ENCODE peak calls at places on chromosomes 11 and 22, in seven cellular contexts. R, U, A, J, I, K and T are unnamed samples.

GRCh38 chr11:10809373-10810199 is 860 bp upstream of the EIF4G2 start:
- DNase-seq in R (peak), U (no peak), A (peak), J (no peak), I (peak), K (peak), T (no peak)

GRCh38 chr11:114399903-114400221 is 449 bp downstream of the C11orf71 start:
- DNase-seq in R (no peak), U (peak), A (no peak), J (no peak), I (no peak), K (peak), T (no peak)

GRCh38 chr22:17638182-17638431 is 450 bp upstream of the BCL2L13 start:
- DNase-seq in R (no peak), U (no peak), A (peak), J (no peak), I (no peak), K (peak), T (no peak)

GRCh38 chr11:119808431-119809185 is 79.6 kb upstream of the NECTIN1 start:
- DNase-seq in R (no peak), U (no peak), A (no peak), J (no peak), I (no peak), K (no peak), T (no peak)

GRCh38 chr22:48485144-48486135 is 1342.2 kb downstream of the BRD1 start:
- DNase-seq in R (no peak), U (no peak), A (no peak), J (no peak), I (no peak), K (no peak), T (no peak)

GRCh38 chr11:28457481-28458145 is 349.4 kb downstream of the METTL15 start:
- DNase-seq in R (no peak), U (no peak), A (no peak), J (no peak), I (no peak), K (no peak), T (no peak)

GRCh38 chr11:86888164-86888977 is 66.8 kb downstream of the FZD4 start:
- DNase-seq in R (no peak), U (no peak), A (no peak), J (no peak), I (no peak), K (no peak), T (no peak)

GRCh38 chr11:68735626-68736025 is 15.7 kb downstream of the TESMIN start:
- DNase-seq in R (no peak), U (no peak), A (no peak), J (no peak), I (no peak), K (no peak), T (no peak)

GRCh38 chr22:45717787-45718186 is 46.2 kb downstream of the ATXN10 start:
- DNase-seq in R (no peak), U (no peak), A (no peak), J (no peak), I (no peak), K (no peak), T (no peak)

GRCh38 chr11:9498457-9499078 is 37.8 kb downstream of the ZNF143 start:
- DNase-seq in R (no peak), U (no peak), A (no peak), J (no peak), I (no peak), K (no peak), T (no peak)

GRCh38 chr11:91935120-91935519 is 289.5 kb upstream of the FAT3 start:
- DNase-seq in R (no peak), U (no peak), A (no peak), J (no peak), I (no peak), K (no peak), T (no peak)

GRCh38 chr11:113241190-113242051 is 73.0 kb upstream of the TTC12 start:
- DNase-seq in R (no peak), U (no peak), A (no peak), J (no peak), I (no peak), K (no peak), T (no peak)

GRCh38 chr11:2366271-2366670 is 10.8 kb upstream of the CD81 start:
- DNase-seq in R (peak), U (no peak), A (no peak), J (no peak), I (peak), K (peak), T (no peak)

GRCh38 chr11:7444582-7444981 is 40.7 kb upstream of the OLFML1 start:
- DNase-seq in R (no peak), U (no peak), A (no peak), J (no peak), I (no peak), K (no peak), T (no peak)

GRCh38 chr11:76073716-76074115 is 132.6 kb downstream of the WNT11 start:
- DNase-seq in R (peak), U (no peak), A (no peak), J (no peak), I (no peak), K (no peak), T (no peak)

GRCh38 chr11:65766535-65766934 is 14.2 kb downstream of the AP5B1 start:
- DNase-seq in R (no peak), U (no peak), A (no peak), J (no peak), I (no peak), K (no peak), T (no peak)

GRCh38 chr22:39264344-39265116 is 19.7 kb upstream of the PDGFB start:
- DNase-seq in R (peak), U (peak), A (no peak), J (no peak), I (peak), K (no peak), T (no peak)